ENCODE peak calls at places on chromosome 5, in ten cellular contexts. One of them, this sample, is unnamed.

GRCh38 chr5:57720656-57721055 is 238.0 kb upstream of the ACTBL2 start:
- DNase-seq in cardiac muscle cell: no peak
- DNase-seq in fibroblast of pulmonary artery: no peak
- DNase-seq in brain microvascular endothelial cell: no peak
- DNase-seq in A549: no peak
- DNase-seq in cardiac fibroblast: no peak
- DNase-seq in GM12878: no peak
- DNase-seq in uterus: no peak
- DNase-seq in GM12865: no peak
- DNase-seq in MM.1S: no peak
- DNase-seq in this sample: no peak

GRCh38 chr5:103211858-103212500 is 46.6 kb upstream of the MACIR start:
- DNase-seq in cardiac muscle cell: no peak
- DNase-seq in fibroblast of pulmonary artery: peak
- DNase-seq in brain microvascular endothelial cell: no peak
- DNase-seq in A549: no peak
- DNase-seq in cardiac fibroblast: peak
- DNase-seq in GM12878: no peak
- DNase-seq in uterus: no peak
- DNase-seq in GM12865: peak
- DNase-seq in MM.1S: peak
- DNase-seq in this sample: no peak

GRCh38 chr5:57063773-57064172 is 110.1 kb upstream of the GPBP1 start:
- DNase-seq in cardiac muscle cell: no peak
- DNase-seq in fibroblast of pulmonary artery: no peak
- DNase-seq in brain microvascular endothelial cell: no peak
- DNase-seq in A549: no peak
- DNase-seq in cardiac fibroblast: no peak
- DNase-seq in GM12878: no peak
- DNase-seq in uterus: no peak
- DNase-seq in GM12865: no peak
- DNase-seq in MM.1S: no peak
- DNase-seq in this sample: no peak

GRCh38 chr5:157816682-157817268 is 42.2 kb downstream of the CLINT1 start:
- DNase-seq in cardiac muscle cell: peak
- DNase-seq in fibroblast of pulmonary artery: peak
- DNase-seq in brain microvascular endothelial cell: no peak
- DNase-seq in A549: no peak
- DNase-seq in cardiac fibroblast: peak
- DNase-seq in GM12878: no peak
- DNase-seq in uterus: no peak
- DNase-seq in GM12865: peak
- DNase-seq in MM.1S: peak
- DNase-seq in this sample: no peak

GRCh38 chr5:55480781-55481180 is 54.0 kb downstream of the PLPP1 start:
- DNase-seq in cardiac muscle cell: no peak
- DNase-seq in fibroblast of pulmonary artery: peak
- DNase-seq in brain microvascular endothelial cell: peak
- DNase-seq in A549: no peak
- DNase-seq in cardiac fibroblast: no peak
- DNase-seq in GM12878: no peak
- DNase-seq in uterus: no peak
- DNase-seq in GM12865: no peak
- DNase-seq in MM.1S: no peak
- DNase-seq in this sample: no peak

GRCh38 chr5:79771387-79771786 is 81.8 kb downstream of the CMYA5 start:
- DNase-seq in cardiac muscle cell: no peak
- DNase-seq in fibroblast of pulmonary artery: peak
- DNase-seq in brain microvascular endothelial cell: peak
- DNase-seq in A549: no peak
- DNase-seq in cardiac fibroblast: no peak
- DNase-seq in GM12878: no peak
- DNase-seq in uterus: no peak
- DNase-seq in GM12865: no peak
- DNase-seq in MM.1S: no peak
- DNase-seq in this sample: no peak

GRCh38 chr5:72558383-72558782 is 51.2 kb upstream of the ZNF366 start:
- DNase-seq in cardiac muscle cell: no peak
- DNase-seq in fibroblast of pulmonary artery: peak
- DNase-seq in brain microvascular endothelial cell: no peak
- DNase-seq in A549: no peak
- DNase-seq in cardiac fibroblast: no peak
- DNase-seq in GM12878: no peak
- DNase-seq in uterus: no peak
- DNase-seq in GM12865: no peak
- DNase-seq in MM.1S: no peak
- DNase-seq in this sample: no peak

GRCh38 chr5:180138976-180139730 is 67.6 kb upstream of the RNF130 start:
- DNase-seq in cardiac muscle cell: no peak
- DNase-seq in fibroblast of pulmonary artery: no peak
- DNase-seq in brain microvascular endothelial cell: no peak
- DNase-seq in A549: no peak
- DNase-seq in cardiac fibroblast: no peak
- DNase-seq in GM12878: no peak
- DNase-seq in uterus: no peak
- DNase-seq in GM12865: no peak
- DNase-seq in MM.1S: no peak
- DNase-seq in this sample: no peak

GRCh38 chr5:151772029-151772867 is 494 bp downstream of the G3BP1 start:
- DNase-seq in cardiac muscle cell: peak
- DNase-seq in fibroblast of pulmonary artery: peak
- DNase-seq in brain microvascular endothelial cell: no peak
- DNase-seq in A549: peak
- DNase-seq in cardiac fibroblast: peak
- DNase-seq in GM12878: no peak
- DNase-seq in uterus: peak
- DNase-seq in GM12865: peak
- DNase-seq in MM.1S: peak
- DNase-seq in this sample: no peak

GRCh38 chr5:60883229-60883628 is 39.2 kb upstream of the ELOVL7 start:
- DNase-seq in cardiac muscle cell: peak
- DNase-seq in fibroblast of pulmonary artery: peak
- DNase-seq in brain microvascular endothelial cell: peak
- DNase-seq in A549: peak
- DNase-seq in cardiac fibroblast: peak
- DNase-seq in GM12878: no peak
- DNase-seq in uterus: no peak
- DNase-seq in GM12865: peak
- DNase-seq in MM.1S: peak
- DNase-seq in this sample: no peak

GRCh38 chr5:78113689-78114088 is 180.8 kb downstream of the AP3B1 start:
- DNase-seq in cardiac muscle cell: no peak
- DNase-seq in fibroblast of pulmonary artery: no peak
- DNase-seq in brain microvascular endothelial cell: no peak
- DNase-seq in A549: no peak
- DNase-seq in cardiac fibroblast: no peak
- DNase-seq in GM12878: no peak
- DNase-seq in uterus: no peak
- DNase-seq in GM12865: peak
- DNase-seq in MM.1S: no peak
- DNase-seq in this sample: peak

GRCh38 chr5:146208916-146209522 is 5.6 kb downstream of the RBM27 start:
- DNase-seq in cardiac muscle cell: no peak
- DNase-seq in fibroblast of pulmonary artery: no peak
- DNase-seq in brain microvascular endothelial cell: no peak
- DNase-seq in A549: peak
- DNase-seq in cardiac fibroblast: no peak
- DNase-seq in GM12878: no peak
- DNase-seq in uterus: no peak
- DNase-seq in GM12865: no peak
- DNase-seq in MM.1S: no peak
- DNase-seq in this sample: no peak
- TF ChIP-seq CTCF in cardiac muscle cell: peak
- TF ChIP-seq CTCF in fibroblast of pulmonary artery: peak
- TF ChIP-seq CTCF in brain microvascular endothelial cell: peak
- TF ChIP-seq CTCF in A549: no peak
- TF ChIP-seq CTCF in cardiac fibroblast: peak
- TF ChIP-seq CTCF in GM12878: peak
- TF ChIP-seq CTCF in uterus: no peak
- TF ChIP-seq CTCF in GM12865: peak
- TF ChIP-seq CTCF in MM.1S: no peak
- TF ChIP-seq CTCF in this sample: peak

DNA sequence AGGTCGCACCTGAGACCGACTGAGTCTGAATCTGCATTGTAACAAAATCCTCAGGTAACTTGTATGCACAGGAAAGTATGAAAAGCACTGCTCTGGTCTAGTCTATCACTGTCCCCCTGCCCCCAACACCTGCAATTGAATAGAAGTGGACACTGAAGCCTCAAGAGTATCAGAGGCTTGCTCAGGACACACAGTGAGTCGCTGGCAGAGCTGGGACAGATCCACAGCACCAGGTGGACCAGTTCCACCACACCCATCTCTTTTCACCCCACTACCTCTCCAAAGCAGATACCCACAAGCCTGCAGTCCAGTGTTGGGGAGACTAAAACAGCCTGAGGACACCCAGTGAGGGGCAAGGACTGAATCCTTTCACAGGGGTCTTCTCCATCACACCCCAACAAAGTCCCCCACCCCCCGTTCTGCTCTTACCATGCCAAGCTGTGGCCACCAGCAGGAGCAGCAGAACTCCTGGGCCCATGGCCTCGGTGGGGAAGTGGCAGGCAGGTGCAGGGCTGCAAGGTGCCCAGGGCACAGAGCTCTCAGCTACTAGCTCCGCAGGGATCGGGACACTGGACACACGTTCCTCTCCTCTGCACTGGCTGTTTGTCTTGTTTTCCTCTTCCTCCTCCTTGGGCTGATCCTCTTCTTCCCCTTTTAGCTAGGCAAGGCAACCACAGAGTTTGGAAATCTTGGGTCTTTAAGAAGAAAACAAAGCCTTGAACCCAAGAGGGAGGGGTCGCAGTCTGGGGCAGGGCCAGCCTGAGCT is at the start of gene CSF1R:
- DNase-seq in cardiac muscle cell: no peak
- DNase-seq in fibroblast of pulmonary artery: no peak
- DNase-seq in brain microvascular endothelial cell: no peak
- DNase-seq in A549: no peak
- DNase-seq in cardiac fibroblast: no peak
- DNase-seq in GM12878: no peak
- DNase-seq in uterus: no peak
- DNase-seq in GM12865: no peak
- DNase-seq in MM.1S: no peak
- DNase-seq in this sample: no peak
- H3K4me3 ChIP-seq in cardiac muscle cell: no peak
- H3K4me3 ChIP-seq in fibroblast of pulmonary artery: no peak
- H3K4me3 ChIP-seq in brain microvascular endothelial cell: no peak
- H3K4me3 ChIP-seq in A549: no peak
- H3K4me3 ChIP-seq in cardiac fibroblast: no peak
- H3K4me3 ChIP-seq in GM12878: no peak
- H3K4me3 ChIP-seq in uterus: no peak
- H3K4me3 ChIP-seq in GM12865: no peak
- H3K4me3 ChIP-seq in MM.1S: no peak
- H3K4me3 ChIP-seq in this sample: no peak

DNA sequence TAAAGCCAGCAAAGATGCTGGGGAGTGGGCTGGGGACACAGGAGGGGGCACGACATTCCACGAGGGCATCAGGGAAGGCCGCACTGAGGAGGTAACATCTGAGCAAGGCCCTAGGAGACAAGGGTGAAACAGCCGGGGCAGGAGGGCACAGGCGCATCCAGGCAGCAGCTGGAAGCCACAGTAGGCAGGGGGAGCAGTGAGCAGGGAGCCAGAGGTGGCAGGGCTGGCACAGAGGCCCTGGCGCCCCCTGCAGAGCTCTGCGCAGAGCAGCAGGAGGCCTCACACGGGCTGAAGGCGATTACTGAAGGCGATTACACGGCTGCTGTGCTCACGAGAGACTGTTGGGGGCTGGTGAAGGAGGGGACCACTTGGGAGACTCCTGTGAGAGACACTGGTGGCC is 15.4 kb downstream of the LMAN2 start:
- DNase-seq in cardiac muscle cell: peak
- DNase-seq in fibroblast of pulmonary artery: peak
- DNase-seq in brain microvascular endothelial cell: no peak
- DNase-seq in A549: peak
- DNase-seq in cardiac fibroblast: no peak
- DNase-seq in GM12878: no peak
- DNase-seq in uterus: no peak
- DNase-seq in GM12865: no peak
- DNase-seq in MM.1S: no peak
- DNase-seq in this sample: no peak
- TF ChIP-seq CTCF in cardiac muscle cell: peak
- TF ChIP-seq CTCF in fibroblast of pulmonary artery: peak
- TF ChIP-seq CTCF in brain microvascular endothelial cell: peak
- TF ChIP-seq CTCF in A549: peak
- TF ChIP-seq CTCF in cardiac fibroblast: peak
- TF ChIP-seq CTCF in GM12878: peak
- TF ChIP-seq CTCF in uterus: no peak
- TF ChIP-seq CTCF in GM12865: peak
- TF ChIP-seq CTCF in MM.1S: peak
- TF ChIP-seq CTCF in this sample: peak

DNA sequence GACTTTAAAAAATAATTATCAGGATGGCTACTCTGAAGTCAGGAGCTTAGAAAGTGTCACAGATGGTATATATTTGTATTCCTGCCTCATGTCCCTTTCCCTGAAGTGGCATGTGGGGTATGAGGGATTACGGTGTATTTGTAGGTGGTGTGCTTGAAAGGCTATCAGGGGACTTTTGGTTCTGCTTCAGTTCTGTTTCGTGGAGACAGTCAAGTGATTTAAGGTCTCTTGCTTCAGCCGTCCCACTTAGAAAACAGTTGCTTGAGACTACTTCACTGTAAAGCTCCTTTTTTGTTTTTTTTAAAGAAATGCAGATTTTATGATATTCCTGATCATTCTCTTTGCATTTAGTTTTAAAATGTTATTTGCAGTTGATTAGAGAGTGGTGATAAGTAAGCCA is 18.3 kb downstream of the PARP8 start:
- DNase-seq in cardiac muscle cell: no peak
- DNase-seq in fibroblast of pulmonary artery: no peak
- DNase-seq in brain microvascular endothelial cell: no peak
- DNase-seq in A549: no peak
- DNase-seq in cardiac fibroblast: no peak
- DNase-seq in GM12878: no peak
- DNase-seq in uterus: no peak
- DNase-seq in GM12865: peak
- DNase-seq in MM.1S: no peak
- DNase-seq in this sample: no peak
- H3K4me3 ChIP-seq in cardiac muscle cell: no peak
- H3K4me3 ChIP-seq in fibroblast of pulmonary artery: no peak
- H3K4me3 ChIP-seq in brain microvascular endothelial cell: no peak
- H3K4me3 ChIP-seq in A549: no peak
- H3K4me3 ChIP-seq in cardiac fibroblast: no peak
- H3K4me3 ChIP-seq in GM12878: peak
- H3K4me3 ChIP-seq in uterus: no peak
- H3K4me3 ChIP-seq in GM12865: no peak
- H3K4me3 ChIP-seq in MM.1S: no peak
- H3K4me3 ChIP-seq in this sample: no peak

This sample was measured in GM06990.